ENCODE peak calls at places on chromosomes 7 and 10, in eight cellular contexts. H, C, M, I, J, T, V and Q are unnamed samples. For H3K79me2, the result is how much of the 10 kb centered on the place peaks cover.

GRCh38 chr7:27162548-27162848 is 2.8 kb downstream of the HOXA9 start:
- DNase-seq in H (no peak), C (no peak), M (no peak), I (peak), J (no peak), T (no peak), V (no peak), Q (no peak)

GRCh38 chr7:26155531-26156375 is 3.8 kb downstream of the NFE2L3 start:
- DNase-seq in H (no peak), C (no peak), M (peak), I (peak), J (peak), T (no peak), V (peak), Q (no peak)

GRCh38 chr10:69217119-69217754 is 2.9 kb upstream of the HKDC1 start:
- DNase-seq in H (no peak), C (no peak), M (peak), I (peak), J (peak), T (no peak), V (peak), Q (peak)

GRCh38 chr10:94571528-94571927 is 25.9 kb downstream of the HELLS start:
- DNase-seq in H (no peak), C (no peak), M (no peak), I (peak), J (peak), T (no peak), V (no peak), Q (no peak)

GRCh38 chr7:39810710-39811109 is 139.3 kb upstream of the CDK13 start:
- DNase-seq in H (no peak), C (no peak), M (peak), I (peak), J (peak), T (no peak), V (peak), Q (no peak)

GRCh38 chr7:11212816-11213215 is 239.1 kb downstream of the PHF14 start:
- DNase-seq in H (no peak), C (no peak), M (no peak), I (peak), J (no peak), T (no peak), V (peak), Q (no peak)

GRCh38 chr10:93254180-93254847 is 180.6 kb downstream of the CYP26A1 start:
- DNase-seq in H (no peak), C (no peak), M (no peak), I (no peak), J (no peak), T (no peak), V (no peak), Q (no peak)

GRCh38 chr7:1674161-1675035 is 4.3 kb downstream of the ELFN1 start:
- DNase-seq in H (no peak), C (no peak), M (no peak), I (no peak), J (no peak), T (no peak), V (no peak), Q (no peak)

GRCh38 chr10:126082067-126082466 is 185.7 kb downstream of the FANK1 start:
- DNase-seq in H (no peak), C (no peak), M (no peak), I (no peak), J (peak), T (no peak), V (no peak), Q (no peak)

GRCh38 chr10:88244781-88245350 is 338.3 kb downstream of the RNLS start:
- DNase-seq in H (no peak), C (no peak), M (no peak), I (no peak), J (no peak), T (no peak), V (no peak), Q (no peak)

GRCh38 chr7:133310232-133310852 is 57.5 kb downstream of the EXOC4 start:
- DNase-seq in H (no peak), C (no peak), M (no peak), I (no peak), J (peak), T (no peak), V (no peak), Q (no peak)

GRCh38 chr7:22633286-22633953 is 93.6 kb upstream of the IL6 start:
- DNase-seq in H (no peak), C (no peak), M (no peak), I (no peak), J (peak), T (no peak), V (no peak), Q (no peak)

GRCh38 chr7:80428161-80429054 is 83.5 kb downstream of the GNAT3 start:
- DNase-seq in H (no peak), C (no peak), M (peak), I (peak), J (peak), T (no peak), V (peak), Q (no peak)

GRCh38 chr7:132158166-132158565 is 418.1 kb downstream of the PLXNA4 start:
- DNase-seq in H (no peak), C (no peak), M (no peak), I (no peak), J (no peak), T (no peak), V (no peak), Q (no peak)

GRCh38 chr10:6052247-6053221 is 9.6 kb downstream of the IL2RA start:
- DNase-seq in H (no peak), C (no peak), M (peak), I (no peak), J (no peak), T (peak), V (no peak), Q (no peak)

GRCh38 chr7:137937202-137937560 is 64.7 kb downstream of the CREB3L2 start:
- DNase-seq in H (no peak), C (no peak), M (peak), I (peak), J (peak), T (no peak), V (no peak), Q (no peak)

GRCh38 chr7:40805361-40805760 is 670.6 kb downstream of the SUGCT start:
- DNase-seq in H (no peak), C (no peak), M (no peak), I (peak), J (peak), T (no peak), V (no peak), Q (no peak)

GRCh38 chr10:36209480-36209879 is 567.4 kb upstream of the FZD8 start:
- DNase-seq in H (no peak), C (no peak), M (no peak), I (no peak), J (no peak), T (no peak), V (no peak), Q (no peak)

GRCh38 chr7:157576415-157576814 is 239.6 kb downstream of the DNAJB6 start:
- DNase-seq in H (no peak), C (no peak), M (no peak), I (no peak), J (no peak), T (no peak), V (no peak), Q (no peak)

GRCh38 chr10:124032982-124033886 is 60.2 kb downstream of the CHST15 start:
- DNase-seq in H (no peak), C (no peak), M (peak), I (peak), J (peak), T (no peak), V (peak), Q (no peak)

GRCh38 chr7:128941946-128942526 is 4.3 kb downstream of the IRF5 start:
- DNase-seq in H (no peak), C (no peak), M (no peak), I (no peak), J (no peak), T (no peak), V (no peak), Q (no peak)

GRCh38 chr10:77420942-77421523 is 216.6 kb downstream of the KCNMA1 start:
- DNase-seq in H (no peak), C (no peak), M (no peak), I (no peak), J (no peak), T (no peak), V (no peak), Q (no peak)

GRCh38 chr10:114328876-114329275 is 75.4 kb downstream of the AFAP1L2 start:
- DNase-seq in H (no peak), C (no peak), M (no peak), I (no peak), J (no peak), T (no peak), V (no peak), Q (no peak)

GRCh38 chr10:77633376-77633775 is 4.2 kb downstream of the KCNMA1 start:
- DNase-seq in H (no peak), C (no peak), M (no peak), I (no peak), J (no peak), T (no peak), V (no peak), Q (no peak)

GRCh38 chr10:70887804-70888800 is at the start of gene PCBD1:
- DNase-seq in H (no peak), C (peak), M (peak), I (peak), J (peak), T (peak), V (peak), Q (no peak)

GRCh38 chr7:158602905-158603772 is 15.5 kb upstream of the PTPRN2 start:
- DNase-seq in H (no peak), C (no peak), M (no peak), I (no peak), J (peak), T (no peak), V (no peak), Q (no peak)

GRCh38 chr7:138886501-138886917 is 88.5 kb upstream of the ATP6V0A4 start:
- DNase-seq in H (no peak), C (peak), M (peak), I (peak), J (peak), T (peak), V (no peak), Q (no peak)

GRCh38 chr10:28533571-28534304 is 820 bp downstream of the WAC start:
- DNase-seq in H (no peak), C (peak), M (peak), I (peak), J (peak), T (peak), V (peak), Q (no peak)
- H3K79me2 ChIP-seq in H (under half), C (half or more), M (half or more), I (half or more), J (half or more), T (half or more), V (under half), Q (half or more)

GRCh38 chr10:43111101-43111500 is 27.1 kb upstream of the CSGALNACT2 start:
- DNase-seq in H (no peak), C (no peak), M (no peak), I (no peak), J (no peak), T (no peak), V (no peak), Q (no peak)
- H3K9ac ChIP-seq in H (no peak), C (no peak), M (no peak), I (no peak), J (no peak), T (no peak), V (no peak), Q (no peak)

GRCh38 chr10:34705563-34705962 is 109.5 kb downstream of the PARD3 start:
- DNase-seq in H (no peak), C (no peak), M (no peak), I (no peak), J (no peak), T (peak), V (no peak), Q (no peak)
- H3K79me2 ChIP-seq in H (under half), C (under half), M (half or more), I (half or more), J (under half), T (half or more), V (under half), Q (half or more)

DNA sequence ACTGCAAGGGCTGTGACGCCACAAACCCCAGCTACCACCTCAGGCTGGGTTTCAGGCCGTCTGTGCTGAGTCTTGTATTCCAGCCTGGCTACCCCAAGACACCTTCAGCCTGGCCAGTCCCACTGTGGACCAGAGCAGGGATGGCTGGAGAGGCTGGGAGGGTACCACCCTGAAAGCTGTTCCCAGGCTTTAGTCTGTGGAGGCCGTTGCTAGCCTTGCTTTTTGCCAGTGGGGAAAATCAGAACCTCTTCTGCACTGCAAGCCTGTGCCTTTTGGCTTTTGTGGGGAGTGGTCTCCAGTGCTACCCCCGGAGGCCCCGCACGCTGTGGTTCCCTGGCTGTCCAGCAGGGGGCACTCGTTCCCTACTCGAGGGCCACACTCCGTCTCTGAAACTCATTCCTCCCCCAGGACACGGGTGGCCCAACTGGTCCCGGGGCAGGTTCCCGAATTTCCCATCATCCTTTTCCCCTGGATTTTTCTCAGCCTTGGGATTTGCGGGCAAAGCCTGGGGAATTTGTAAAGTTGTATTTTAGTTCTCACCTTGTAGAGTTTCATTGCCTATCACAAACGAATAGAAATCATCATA is 128.4 kb upstream of the BTBD16 start:
- DNase-seq in H (no peak), C (peak), M (no peak), I (no peak), J (no peak), T (peak), V (peak), Q (no peak)
- H3K9ac ChIP-seq in H (no peak), C (no peak), M (no peak), I (peak), J (no peak), T (no peak), V (no peak), Q (no peak)